ENCODE peak calls at places on chromosomes 12 and 14, in nine cellular contexts. Q, H, N, P, U, A, K, E and O are unnamed samples.
A peak's percentile ranks its signal among the peaks of the same experiment; 100 is the strongest.

GRCh38 chr12:84764006-84764405 is 148.6 kb downstream of the SLC6A15 start:
- DNase-seq in N (no peak), P (no peak), E (no peak), K (no peak), H (no peak), Q (no peak), A (no peak), U (no peak), O (no peak)

GRCh38 chr12:27970391-27970980 is 2.0 kb downstream of the PTHLH start:
- DNase-seq in U (no peak), A (no peak), K (no peak), E (peak; percentile 8), N (no peak), P (peak; percentile 34), H (no peak), Q (no peak), O (no peak)

GRCh38 chr12:70255311-70255710 is 12.1 kb downstream of the CNOT2 start:
- DNase-seq in Q (no peak), A (no peak), K (no peak), P (no peak), N (no peak), U (no peak), H (no peak), E (no peak), O (no peak)

GRCh38 chr12:113260636-113261300 is 39.5 kb downstream of the TPCN1 start:
- DNase-seq in N (no peak), K (no peak), U (no peak), A (no peak), E (no peak), H (no peak), P (no peak), Q (no peak), O (no peak)

GRCh38 chr12:116015525-116015924 is 262.0 kb downstream of the MED13L start:
- DNase-seq in K (no peak), U (no peak), P (no peak), H (no peak), N (no peak), A (no peak), E (peak; percentile 45), Q (no peak), O (peak; percentile 43)

GRCh38 chr14:98736701-98737338 is 535.2 kb downstream of the BCL11B start:
- DNase-seq in Q (no peak), N (no peak), H (no peak), K (no peak), P (no peak), U (no peak), A (no peak), E (no peak), O (no peak)

GRCh38 chr14:28406181-28406580 is 360.4 kb upstream of the FOXG1 start:
- DNase-seq in H (no peak), N (no peak), A (no peak), Q (no peak), P (no peak), E (no peak), U (no peak), K (no peak), O (peak; percentile 31)

GRCh38 chr14:23608454-23608853 is 27.7 kb upstream of the DHRS2 start:
- DNase-seq in H (no peak), Q (no peak), K (no peak), P (no peak), E (peak; percentile 60), N (no peak), A (no peak), U (no peak), O (no peak)

GRCh38 chr12:43347026-43347425 is 205.0 kb downstream of the ADAMTS20 start:
- DNase-seq in A (no peak), K (no peak), N (no peak), H (no peak), Q (no peak), P (no peak), E (no peak), U (no peak), O (no peak)

GRCh38 chr14:103395245-103395644 is 10.0 kb downstream of the MARK3 start:
- DNase-seq in Q (no peak), N (no peak), P (no peak), E (no peak), K (no peak), U (no peak), H (no peak), A (no peak), O (peak; percentile 45)

GRCh38 chr12:94033767-94034166 is 114.6 kb upstream of the PLXNC1 start:
- DNase-seq in A (no peak), K (no peak), N (no peak), U (peak; percentile 23), E (no peak), Q (no peak), P (no peak), H (no peak), O (no peak)

GRCh38 chr12:1933342-1933992 is 15.0 kb upstream of the CACNA2D4 start:
- DNase-seq in K (no peak), A (no peak), Q (no peak), H (no peak), P (no peak), N (no peak), U (no peak), E (no peak), O (no peak)

GRCh38 chr12:42502671-42503070 is 86.9 kb downstream of the PRICKLE1 start:
- DNase-seq in H (no peak), K (no peak), U (no peak), A (no peak), E (no peak), Q (no peak), P (no peak), N (no peak), O (no peak)

GRCh38 chr12:20142295-20142694 is 226.0 kb upstream of the PDE3A start:
- DNase-seq in U (no peak), K (no peak), A (no peak), N (no peak), E (no peak), P (no peak), H (no peak), Q (no peak), O (no peak)